ENCODE peak calls at places on chromosome 14, in seven cellular contexts. Y is HFF-Myc; O is CD4-positive, alpha-beta memory T cell; G is mammary epithelial cell; V is astrocyte of the spinal cord; W is RWPE2; N is lung. E is an unnamed sample.

GRCh38 chr14:47044841-47045240 is 393.3 kb upstream of the RPL10L start:
- DNase-seq in Y (no peak), N (peak; percentile 35), W (no peak), V (peak; percentile 3), G (no peak), O (no peak), E (peak; percentile 60)

GRCh38 chr14:96587823-96588385 is 85.7 kb downstream of the PAPOLA start:
- DNase-seq in G (no peak), O (no peak), N (no peak), V (no peak), Y (no peak), W (no peak), E (no peak)

GRCh38 chr14:35220027-35220676 is 72.0 kb upstream of the PSMA6 start:
- DNase-seq in G (no peak), W (no peak), V (no peak), O (no peak), Y (no peak), N (no peak), E (no peak)

GRCh38 chr14:36451346-36452065 is 68.5 kb downstream of the NKX2-1 start:
- DNase-seq in O (no peak), N (peak; percentile 68), G (no peak), V (no peak), Y (no peak), W (no peak), E (no peak)

GRCh38 chr14:52402812-52403526 is 88.9 kb downstream of the PTGER2 start:
- DNase-seq in V (peak; percentile 75), Y (no peak), G (peak; percentile 54), N (no peak), W (no peak), O (no peak), E (no peak)

GRCh38 chr14:105448706-105449111 is 25.9 kb upstream of the CRIP2 start:
- DNase-seq in G (peak; percentile 14), N (peak; percentile 66), Y (no peak), W (no peak), V (peak; percentile 59), O (peak; percentile 52), E (peak; percentile 52)

GRCh38 chr14:92780444-92780843 is 13.7 kb upstream of the GOLGA5 start:
- DNase-seq in W (no peak), Y (peak; percentile 46), N (no peak), G (peak; percentile 49), O (no peak), V (peak; percentile 23), E (no peak)

GRCh38 chr14:30861200-30861599 is 13.2 kb upstream of the COCH start:
- DNase-seq in W (no peak), G (no peak), Y (no peak), V (no peak), N (no peak), O (no peak), E (no peak)

GRCh38 chr14:70827366-70828151 is 18.2 kb upstream of the MAP3K9 start:
- DNase-seq in Y (no peak), V (no peak), N (no peak), W (no peak), G (peak; percentile 29), O (no peak), E (no peak)

GRCh38 chr14:37598085-37598972 is 2.9 kb downstream of the TTC6 start:
- DNase-seq in O (no peak), V (no peak), Y (no peak), W (no peak), G (no peak), N (peak; percentile 62), E (no peak)

GRCh38 chr14:92880851-92881250 is 42.1 kb upstream of the CHGA start:
- DNase-seq in Y (no peak), O (no peak), N (no peak), G (peak; percentile 58), W (no peak), V (peak; percentile 3), E (peak; percentile 52)

GRCh38 chr14:55715889-55716288 is 135.9 kb downstream of the KTN1 start:
- DNase-seq in V (peak; percentile 89), Y (peak; percentile 66), W (no peak), O (no peak), N (no peak), G (peak; percentile 66), E (no peak)

GRCh38 chr14:104726600-104727451 is 2.8 kb downstream of the ADSS1 start:
- DNase-seq in V (no peak), G (no peak), Y (no peak), O (no peak), N (no peak), W (no peak), E (no peak)

GRCh38 chr14:87149583-87150354 is 843.2 kb downstream of the GALC start:
- DNase-seq in O (no peak), Y (no peak), V (peak; percentile 46), G (peak; percentile 23), N (no peak), W (no peak), E (peak; percentile 78)

GRCh38 chr14:42480235-42480634 is 873.6 kb downstream of the LRFN5 start:
- DNase-seq in Y (no peak), O (no peak), G (no peak), W (no peak), V (no peak), N (no peak), E (no peak)

GRCh38 chr14:50607181-50607580 is 47.2 kb downstream of the ATL1 start:
- DNase-seq in G (peak; percentile 84), N (no peak), V (peak; percentile 59), W (no peak), O (no peak), Y (no peak), E (no peak)

GRCh38 chr14:79997509-79998210 is 213.6 kb downstream of the DIO2 start:
- DNase-seq in Y (no peak), W (no peak), O (no peak), N (no peak), V (no peak), G (no peak), E (no peak)

GRCh38 chr14:21026988-21027315 is 2.1 kb upstream of the NDRG2 start:
- DNase-seq in W (no peak), Y (no peak), V (no peak), O (no peak), N (no peak), G (no peak), E (no peak)
- H3K4me3 ChIP-seq in W (no peak overlapping the region), Y (no peak overlapping the region), V (no peak overlapping the region), O (no peak overlapping the region), N (no peak overlapping the region), G (no peak overlapping the region), E (no peak overlapping the region)

GRCh38 chr14:95321693-95322455 is 2.2 kb upstream of the CLMN start:
- DNase-seq in G (no peak), O (no peak), N (no peak), V (no peak), W (no peak), Y (no peak), E (no peak)

GRCh38 chr14:95318870-95319311 is 817 bp downstream of the CLMN start:
- DNase-seq in Y (no peak), V (no peak), N (no peak), G (no peak), W (no peak), O (no peak), E (no peak)

GRCh38 chr14:95321201-95321600 is 1.5 kb upstream of the CLMN start:
- DNase-seq in Y (no peak), W (no peak), O (no peak), G (no peak), V (no peak), N (no peak), E (no peak)

GRCh38 chr14:95319312-95320075 is at the start of gene CLMN:
- DNase-seq in W (no peak), Y (no peak), N (no peak), V (no peak), G (peak; percentile 52), O (peak; percentile 52), E (no peak)

GRCh38 chr14:95320076-95320895 is 578 bp upstream of the CLMN start:
- DNase-seq in G (no peak), W (no peak), V (no peak), N (no peak), Y (no peak), O (no peak), E (no peak)
- H3K4me3 ChIP-seq in G (peak overlapping the region; percentile 51), W (peak overlapping the region; percentile 26), V (peak overlapping the region; percentile 40), N (no peak overlapping the region), Y (peak overlapping the region; percentile 19), O (no peak overlapping the region), E (peak overlapping the region; percentile 25)

GRCh38 chr14:99099051-99099787 is 172.8 kb downstream of the BCL11B start:
- DNase-seq in O (no peak), V (no peak), G (no peak), Y (no peak), N (no peak), W (no peak), E (no peak)
- H3K4me3 ChIP-seq in O (no peak overlapping the region), V (no peak overlapping the region), G (no peak overlapping the region), Y (no peak overlapping the region), N (no peak overlapping the region), W (no peak overlapping the region), E (no peak overlapping the region)

GRCh38 chr14:60509438-60510253 is 700 bp downstream of the SIX6 start:
- DNase-seq in Y (no peak), W (no peak), N (no peak), O (no peak), G (peak; percentile 24), V (no peak), E (no peak)

GRCh38 chr14:60506985-60507829 is 1.7 kb upstream of the SIX6 start:
- DNase-seq in Y (no peak), O (no peak), N (no peak), W (no peak), G (no peak), V (no peak), E (no peak)

GRCh38 chr14:60510254-60510975 is 1.5 kb downstream of the SIX6 start:
- DNase-seq in Y (no peak), G (no peak), W (no peak), V (no peak), N (no peak), O (no peak), E (no peak)

GRCh38 chr14:60508363-60508706 is 611 bp upstream of the SIX6 start:
- DNase-seq in V (no peak), O (no peak), N (no peak), W (no peak), Y (no peak), G (no peak), E (no peak)

GRCh38 chr14:60508707-60509437 is at the start of gene SIX6:
- DNase-seq in Y (no peak), O (no peak), W (peak; percentile 66), N (no peak), G (no peak), V (no peak), E (no peak)
- H3K4me3 ChIP-seq in Y (no peak within 1 kb of the TSS), O (no peak within 1 kb of the TSS), W (no peak within 1 kb of the TSS), N (no peak within 1 kb of the TSS), G (no peak within 1 kb of the TSS), V (no peak within 1 kb of the TSS), E (peak within 1 kb of the TSS; percentile 17)

DNA sequence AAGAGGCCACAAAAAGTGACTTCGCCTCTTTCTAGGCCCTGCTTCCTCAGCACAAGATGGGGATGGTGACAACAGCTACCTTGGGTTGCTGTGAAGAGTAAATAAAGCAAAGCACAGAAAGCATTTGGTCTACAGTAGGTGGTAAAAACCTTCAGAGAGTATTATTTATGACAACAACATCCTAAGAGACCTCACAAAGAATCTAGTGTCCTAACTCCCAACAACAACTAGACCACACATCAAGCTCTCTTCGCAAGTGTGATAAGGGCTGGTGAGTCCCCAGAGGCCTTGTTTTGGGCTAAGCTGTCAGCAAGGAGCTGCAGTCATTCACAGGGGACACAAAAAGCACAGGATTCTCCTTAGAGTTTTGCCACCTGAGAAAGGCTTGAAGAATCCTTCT is 84.9 kb downstream of the EFCAB11 start:
- DNase-seq in Y (no peak), O (no peak), V (no peak), G (no peak), N (no peak), W (no peak), E (no peak)
- H3K4me3 ChIP-seq in Y (no peak overlapping the region), O (no peak overlapping the region), V (no peak overlapping the region), G (no peak overlapping the region), N (no peak overlapping the region), W (no peak overlapping the region), E (no peak overlapping the region)

E was measured in iPS DF 6.9.